ENCODE peak calls at places on chromosomes 1 and 21, in four cellular contexts. P is stimulated activated CD8-positive, alpha-beta memory T cell treated with anti-CD3 and anti-CD28 coated beads, Interleukin-2, amount 100 ng/mL, for 1 hour; C is NCI-H1092; H is NAMALWA. X is an unnamed sample.

GRCh38 chr21:33478858-33479678 is 706 bp downstream of the TMEM50B start:
- DNase-seq in P (no peak), C (peak; percentile 3), H (peak; percentile 68), X (peak; percentile 28)

GRCh38 chr1:36576118-36576517 is 93.4 kb upstream of the CSF3R start:
- DNase-seq in P (no peak), C (peak; percentile 59), H (peak; percentile 71), X (no peak)

GRCh38 chr1:173489149-173489600 is 12.0 kb downstream of the PRDX6 start:
- DNase-seq in P (no peak), C (no peak), H (peak; percentile 30), X (no peak)

GRCh38 chr1:218658899-218659298 is 313.8 kb downstream of the TGFB2 start:
- DNase-seq in P (no peak), C (no peak), H (no peak), X (no peak)

GRCh38 chr1:180274221-180274620 is 44.2 kb downstream of the LHX4 start:
- DNase-seq in P (no peak), C (no peak), H (no peak), X (no peak)

GRCh38 chr1:48916121-48917069 is 139.7 kb upstream of the BEND5 start:
- DNase-seq in P (no peak), C (peak; percentile 23), H (peak; percentile 46), X (no peak)

GRCh38 chr1:7805460-7805859 is 21.4 kb downstream of the PER3 start:
- DNase-seq in P (no peak), C (no peak), H (no peak), X (no peak)

GRCh38 chr1:235821361-235821981 is 45.2 kb downstream of the LYST start:
- DNase-seq in P (no peak), C (no peak), H (no peak), X (no peak)

GRCh38 chr1:241499910-241500309 is 19.6 kb downstream of the FH start:
- DNase-seq in P (no peak), C (peak; percentile 22), H (peak; percentile 27), X (no peak)

GRCh38 chr1:33088119-33088906 is 7.4 kb downstream of the AZIN2 start:
- DNase-seq in P (no peak), C (no peak), H (no peak), X (no peak)